ENCODE peak calls at places on chromosome 20, in seven cellular contexts. S is fibroblast of lung, E is PC-3, A is H9, Y is endothelial cell of umbilical vein, J is neuronal stem cell, N is astrocyte. V is an unnamed sample.

GRCh38 chr20:2101057-2101934 is at the start of gene STK35:
- DNase-seq in N (no peak), E (peak), S (no peak), Y (peak), J (no peak), A (peak), V (no peak)

GRCh38 chr20:40694246-40694645 is 5.2 kb upstream of the MAFB start:
- DNase-seq in E (no peak), A (no peak), Y (no peak), J (no peak), S (no peak), N (no peak), V (no peak)

GRCh38 chr20:22925613-22925983 is 109.5 kb upstream of the SSTR4 start:
- DNase-seq in Y (no peak), E (peak), S (no peak), J (no peak), A (no peak), N (no peak), V (no peak)

GRCh38 chr20:25465398-25465797 is 57.9 kb downstream of the GINS1 start:
- DNase-seq in S (no peak), N (no peak), E (no peak), J (no peak), A (no peak), Y (no peak), V (no peak)

GRCh38 chr20:973785-974194 is 28.3 kb downstream of the RSPO4 start:
- DNase-seq in Y (no peak), A (peak), E (peak), S (no peak), N (no peak), J (no peak), V (peak)

GRCh38 chr20:52829111-52829510 is 143.0 kb upstream of the TSHZ2 start:
- DNase-seq in A (no peak), E (no peak), Y (no peak), N (no peak), J (no peak), S (no peak), V (no peak)

GRCh38 chr20:51720854-51721253 is 47.3 kb downstream of the ATP9A start:
- DNase-seq in N (no peak), E (no peak), A (no peak), S (no peak), J (no peak), Y (no peak), V (no peak)

GRCh38 chr20:45959956-45960630 is 11.9 kb downstream of the ZNF335 start:
- DNase-seq in Y (no peak), N (no peak), A (peak), E (no peak), J (no peak), S (no peak), V (no peak)

GRCh38 chr20:62880935-62881661 is 19.5 kb upstream of the TCFL5 start:
- DNase-seq in N (no peak), S (no peak), A (no peak), J (no peak), E (no peak), Y (no peak), V (no peak)

GRCh38 chr20:38076548-38076947 is 43.0 kb downstream of the RPRD1B start:
- DNase-seq in N (no peak), S (no peak), Y (no peak), E (no peak), J (no peak), A (no peak), V (no peak)
- H2AFZ ChIP-seq in N (no peak), S (no peak), Y (no peak), E (no peak), J (no peak), A (no peak), V (no peak)

DNA sequence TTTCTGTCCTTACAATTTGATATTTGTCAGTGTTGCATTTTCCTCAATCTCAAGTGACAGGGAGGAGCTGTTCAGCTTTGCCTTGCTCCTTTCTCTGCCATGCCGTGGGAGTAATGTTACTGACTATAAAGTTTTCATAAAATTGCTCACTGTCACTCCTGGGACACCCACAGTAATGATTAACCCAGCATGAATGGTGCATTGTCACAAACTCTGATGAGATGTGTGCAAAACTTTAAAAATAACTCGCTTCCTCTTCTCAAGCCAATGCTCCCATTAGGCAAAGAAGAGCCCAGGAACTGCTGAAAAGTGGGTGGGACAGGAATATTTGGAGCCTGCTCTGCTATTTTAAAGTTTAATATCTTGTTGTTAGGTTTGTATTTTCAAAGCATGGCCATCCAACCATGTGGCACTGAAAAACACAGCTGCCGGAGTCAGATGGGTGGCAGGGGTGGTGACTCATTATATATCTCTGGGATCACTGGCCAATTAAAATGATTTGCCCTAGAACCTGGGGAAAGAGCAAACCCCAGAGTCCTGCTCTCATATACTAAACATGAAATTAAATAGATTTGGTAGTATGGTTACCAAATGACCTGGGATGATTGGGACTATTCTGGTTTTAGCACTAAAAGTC is 260.1 kb downstream of the BTBD3 start:
- DNase-seq in A (no peak), J (no peak), N (no peak), E (peak), Y (no peak), S (no peak), V (no peak)
- H2AFZ ChIP-seq in A (no peak), J (no peak), N (no peak), E (peak), Y (no peak), S (no peak), V (no peak)

GRCh38 chr20:53975761-53976160 is 94.6 kb downstream of the BCAS1 start:
- DNase-seq in E (no peak), A (no peak), J (no peak), S (no peak), Y (no peak), N (no peak), V (no peak)

GRCh38 chr20:53977391-53977790 is 93.0 kb downstream of the BCAS1 start:
- DNase-seq in E (no peak), Y (no peak), N (no peak), A (no peak), S (no peak), J (no peak), V (no peak)

GRCh38 chr20:53978497-53978896 is 91.9 kb downstream of the BCAS1 start:
- DNase-seq in Y (no peak), A (no peak), N (no peak), S (no peak), E (no peak), J (no peak), V (no peak)

GRCh38 chr20:53972179-53972578 is 98.2 kb downstream of the BCAS1 start:
- DNase-seq in N (no peak), Y (no peak), S (no peak), J (no peak), E (no peak), A (no peak), V (no peak)

DNA sequence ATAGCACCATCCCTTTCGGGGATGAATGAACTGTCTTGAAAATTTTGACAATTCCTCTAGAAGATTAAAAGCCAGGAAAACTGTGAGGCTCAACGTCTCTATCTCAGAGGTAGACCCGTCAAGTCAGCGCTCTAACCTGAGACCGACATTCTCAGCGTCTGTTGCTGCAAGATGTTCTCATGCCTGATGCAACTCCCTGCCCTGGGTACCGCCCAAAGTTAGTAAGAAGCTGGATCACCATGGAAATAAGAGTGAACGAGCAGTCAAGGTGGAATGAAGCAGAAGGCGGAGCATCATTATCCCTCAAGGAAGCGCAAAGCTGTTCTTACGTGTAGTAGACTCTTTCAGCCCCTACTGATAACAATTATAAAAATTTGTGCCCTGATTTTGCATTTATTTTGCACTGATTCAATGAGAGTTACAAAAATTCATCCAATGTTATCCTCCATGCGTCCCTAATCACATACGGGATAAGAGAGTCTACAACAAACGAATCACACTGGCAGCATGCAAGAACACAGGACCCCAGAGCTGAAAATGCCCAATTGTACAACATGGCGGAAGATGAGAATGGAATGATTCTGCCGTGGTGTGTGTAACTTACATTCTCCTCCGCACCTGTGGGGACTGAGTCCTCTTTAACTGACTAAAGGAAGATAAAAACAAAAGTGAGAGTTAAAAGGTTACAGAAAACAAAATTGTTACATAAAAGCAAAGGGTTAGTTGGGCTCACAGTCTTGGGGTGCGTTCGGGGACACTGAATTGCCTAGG is 95.4 kb downstream of the BCAS1 start:
- DNase-seq in S (no peak), E (no peak), Y (no peak), J (no peak), A (no peak), N (no peak), V (no peak)
- H2AFZ ChIP-seq in S (no peak), E (no peak), Y (no peak), J (no peak), A (no peak), N (no peak), V (no peak)

GRCh38 chr20:36875702-36876472 is at the start of gene TLDC2:
- DNase-seq in A (no peak), Y (no peak), N (no peak), J (no peak), E (no peak), S (no peak), V (no peak)

GRCh38 chr20:36873498-36874189 is 2.3 kb upstream of the TLDC2 start:
- DNase-seq in S (no peak), E (no peak), N (no peak), J (no peak), A (no peak), Y (no peak), V (no peak)

GRCh38 chr20:36872857-36873256 is 3.1 kb upstream of the TLDC2 start:
- DNase-seq in A (no peak), Y (no peak), J (no peak), N (no peak), S (no peak), E (no peak), V (no peak)

GRCh38 chr20:36876473-36876833 is 515 bp downstream of the TLDC2 start:
- DNase-seq in E (no peak), Y (no peak), S (no peak), A (no peak), J (no peak), N (no peak), V (no peak)

DNA sequence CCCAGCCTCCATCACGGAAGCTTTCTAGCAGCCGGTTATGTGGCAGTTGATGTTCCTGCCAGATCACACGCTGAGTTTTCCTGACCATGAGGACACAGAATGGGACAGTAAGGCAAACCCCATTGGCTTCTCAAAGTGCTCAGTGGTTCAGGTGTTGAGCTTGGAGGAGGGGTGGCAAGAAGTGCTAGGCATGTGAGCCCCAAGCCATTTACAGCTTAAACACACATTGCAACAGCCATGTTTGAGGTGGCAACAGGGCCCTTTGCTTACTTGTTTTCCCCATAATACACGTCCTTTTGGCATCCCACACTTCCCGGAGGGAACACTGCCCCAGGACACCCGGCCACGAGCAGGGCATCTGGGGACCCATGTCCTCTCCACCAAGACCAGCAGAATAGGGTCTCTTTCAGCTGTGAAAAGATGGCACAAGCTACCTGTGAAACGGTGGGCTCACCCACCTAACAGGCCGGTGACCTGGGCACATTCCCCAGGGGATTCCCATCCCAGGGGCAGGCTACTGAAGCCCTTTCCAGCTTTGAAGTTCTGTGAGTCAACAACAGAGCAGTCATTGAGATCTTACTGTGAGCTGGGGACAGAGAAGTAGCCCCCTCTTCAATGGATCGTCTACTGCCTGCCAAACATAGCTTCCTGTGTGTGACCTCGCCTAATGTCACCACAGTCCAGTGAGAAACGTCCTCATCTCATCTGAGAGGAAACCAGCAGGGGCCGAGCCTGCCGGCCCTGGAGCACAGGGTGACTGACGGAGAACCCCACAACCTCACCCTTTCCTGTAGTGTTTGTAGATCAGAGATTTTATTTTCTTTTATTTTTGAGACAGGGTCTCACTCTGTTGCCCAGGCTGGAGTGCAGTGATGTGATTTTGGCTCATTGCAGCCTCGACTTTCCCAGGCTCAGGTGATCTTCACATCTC is 4.0 kb upstream of the TLDC2 start:
- DNase-seq in A (no peak), N (no peak), J (no peak), E (no peak), S (no peak), Y (no peak), V (no peak)
- H2AFZ ChIP-seq in A (no peak), N (no peak), J (peak), E (no peak), S (no peak), Y (no peak), V (no peak)

GRCh38 chr20:50351541-50351940 is 158.6 kb upstream of the PTPN1 start:
- DNase-seq in J (no peak), Y (no peak), A (no peak), S (no peak), E (no peak), N (no peak), V (no peak)
- H2AFZ ChIP-seq in J (no peak), Y (no peak), A (no peak), S (no peak), E (no peak), N (no peak), V (no peak)

DNA sequence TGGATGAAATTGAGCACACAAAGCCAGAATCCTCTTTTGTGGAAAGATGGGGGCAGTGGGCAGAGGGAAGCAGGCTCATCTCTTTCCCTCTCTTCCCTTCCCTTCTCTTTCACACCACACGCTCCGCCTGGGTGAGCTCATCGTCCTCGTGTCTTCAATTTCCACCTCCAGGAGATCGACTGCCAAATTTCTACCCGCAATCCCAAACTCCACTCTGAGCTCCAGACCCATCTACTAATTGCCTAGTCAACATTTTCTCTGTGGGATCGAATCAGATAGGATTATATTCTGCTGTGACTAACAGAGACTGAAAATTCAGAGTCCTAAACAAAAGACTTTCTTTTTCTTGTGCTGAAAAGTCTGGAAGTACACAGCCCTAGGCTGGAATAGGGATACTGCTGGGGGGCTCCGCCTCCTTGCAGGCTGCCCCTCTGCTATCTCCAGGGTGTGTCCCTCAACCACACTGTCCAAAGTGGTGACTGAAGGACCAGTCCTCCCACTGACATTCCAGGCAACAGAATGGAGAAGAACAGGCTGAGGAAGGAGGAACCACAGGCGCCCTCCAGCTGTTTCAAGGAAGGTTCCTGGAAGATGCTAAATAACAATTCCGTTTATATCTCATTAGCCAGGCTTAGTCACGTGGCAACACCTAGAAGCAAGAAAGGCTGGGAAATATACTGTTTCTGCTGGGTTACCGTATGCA is 5.0 kb upstream of the HSPA12B start:
- DNase-seq in A (no peak), Y (no peak), S (peak), J (no peak), N (peak), E (peak), V (no peak)
- H2AFZ ChIP-seq in A (no peak), Y (no peak), S (peak), J (peak), N (peak), E (peak), V (peak)

V was measured in keratinocyte.